ENCODE peak calls at places on chromosomes 4 and X, in four cellular contexts. O, T, F and N are unnamed samples.

GRCh38 chrX:18377802-18378201 is 23.3 kb upstream of the SCML2 start:
- DNase-seq in F (no peak), O (no peak), T (no peak), N (no peak)

GRCh38 chrX:47634871-47635575 is 5.3 kb upstream of the CFP start:
- DNase-seq in T (no peak), O (no peak), F (no peak), N (no peak)

GRCh38 chrX:121308276-121308805 is 260.9 kb downstream of the GLUD2 start:
- DNase-seq in O (no peak), T (no peak), F (no peak), N (peak)

GRCh38 chr4:85509882-85510631 is 35.1 kb downstream of the ARHGAP24 start:
- DNase-seq in O (no peak), T (no peak), F (no peak), N (no peak)

GRCh38 chr4:88208146-88208545 is 49.7 kb upstream of the ABCG2 start:
- DNase-seq in O (no peak), T (no peak), F (no peak), N (no peak)

GRCh38 chr4:76800902-76801301 is 97.0 kb downstream of the SOWAHB start:
- DNase-seq in F (no peak), T (no peak), O (no peak), N (no peak)

GRCh38 chr4:47824844-47825243 is 13.0 kb downstream of the CORIN start:
- DNase-seq in T (no peak), F (no peak), O (no peak), N (no peak)

GRCh38 chr4:158873795-158874359 is 105.1 kb downstream of the FNIP2 start:
- DNase-seq in O (no peak), T (no peak), F (no peak), N (no peak)

GRCh38 chrX:70171636-70172035 is 5.6 kb upstream of the DGAT2L6 start:
- DNase-seq in F (no peak), T (no peak), O (no peak), N (no peak)

GRCh38 chr4:65508169-65508568 is 162.1 kb downstream of the EPHA5 start:
- DNase-seq in T (no peak), F (no peak), O (no peak), N (no peak)

GRCh38 chr4:90958256-90958895 is 831.2 kb downstream of the CCSER1 start:
- DNase-seq in O (no peak), F (no peak), T (no peak), N (no peak)

GRCh38 chr4:188041721-188042120 is 46.1 kb downstream of the ZFP42 start:
- DNase-seq in O (no peak), T (no peak), F (peak), N (no peak)

GRCh38 chrX:129540068-129540653 is at the start of gene OCRL:
- DNase-seq in O (peak), F (peak), T (peak), N (peak)

GRCh38 chr4:168815373-168816345 is 194.4 kb downstream of the CBR4 start:
- DNase-seq in F (no peak), O (no peak), T (no peak), N (no peak)